ENCODE peak calls at places on chromosomes 1 and 21, in eight cellular contexts. One of them, this sample, is unnamed.

GRCh38 chr1:81391100-81391828 is 409.5 kb upstream of the ADGRL2 start:
- DNase-seq in HepG2: peak
- DNase-seq in transverse colon: peak
- DNase-seq in esophagus muscularis mucosa: no peak
- DNase-seq in stomach: no peak
- DNase-seq in GM12878: no peak
- DNase-seq in K562: no peak
- DNase-seq in upper lobe of left lung: peak
- DNase-seq in this sample: no peak

GRCh38 chr1:169129109-169129789 is 22.8 kb downstream of the ATP1B1 start:
- DNase-seq in GM12878: no peak
- DNase-seq in transverse colon: no peak
- DNase-seq in esophagus muscularis mucosa: no peak
- DNase-seq in HepG2: no peak
- DNase-seq in upper lobe of left lung: no peak
- DNase-seq in stomach: no peak
- DNase-seq in K562: no peak
- DNase-seq in this sample: no peak

GRCh38 chr21:42063206-42063577 is 7.9 kb upstream of the UMODL1 start:
- DNase-seq in stomach: peak
- DNase-seq in transverse colon: peak
- DNase-seq in GM12878: peak
- DNase-seq in K562: no peak
- DNase-seq in esophagus muscularis mucosa: no peak
- DNase-seq in upper lobe of left lung: peak
- DNase-seq in HepG2: no peak
- DNase-seq in this sample: no peak

GRCh38 chr1:10778640-10779039 is 17.8 kb downstream of the CASZ1 start:
- DNase-seq in upper lobe of left lung: no peak
- DNase-seq in HepG2: no peak
- DNase-seq in GM12878: no peak
- DNase-seq in K562: no peak
- DNase-seq in transverse colon: peak
- DNase-seq in stomach: no peak
- DNase-seq in esophagus muscularis mucosa: no peak
- DNase-seq in this sample: no peak

GRCh38 chr1:187013582-187014200 is 184.9 kb downstream of the PLA2G4A start:
- DNase-seq in GM12878: no peak
- DNase-seq in HepG2: no peak
- DNase-seq in upper lobe of left lung: no peak
- DNase-seq in esophagus muscularis mucosa: no peak
- DNase-seq in K562: no peak
- DNase-seq in stomach: no peak
- DNase-seq in transverse colon: no peak
- DNase-seq in this sample: no peak

GRCh38 chr1:185960377-185961151 is 226.4 kb downstream of the HMCN1 start:
- DNase-seq in esophagus muscularis mucosa: peak
- DNase-seq in K562: no peak
- DNase-seq in stomach: no peak
- DNase-seq in upper lobe of left lung: no peak
- DNase-seq in GM12878: no peak
- DNase-seq in transverse colon: no peak
- DNase-seq in HepG2: no peak
- DNase-seq in this sample: no peak

GRCh38 chr1:18256318-18257235 is 149.0 kb downstream of the IGSF21 start:
- DNase-seq in K562: peak
- DNase-seq in stomach: peak
- DNase-seq in transverse colon: peak
- DNase-seq in HepG2: peak
- DNase-seq in GM12878: no peak
- DNase-seq in esophagus muscularis mucosa: no peak
- DNase-seq in upper lobe of left lung: no peak
- DNase-seq in this sample: no peak

GRCh38 chr21:41745026-41745820 is 21.6 kb downstream of the RIPK4 start:
- DNase-seq in stomach: no peak
- DNase-seq in K562: no peak
- DNase-seq in upper lobe of left lung: no peak
- DNase-seq in esophagus muscularis mucosa: no peak
- DNase-seq in HepG2: no peak
- DNase-seq in transverse colon: no peak
- DNase-seq in GM12878: no peak
- DNase-seq in this sample: no peak

GRCh38 chr1:151047925-151048644 is 534 bp downstream of the C1orf56 start:
- DNase-seq in upper lobe of left lung: peak
- DNase-seq in esophagus muscularis mucosa: no peak
- DNase-seq in GM12878: no peak
- DNase-seq in stomach: peak
- DNase-seq in transverse colon: peak
- DNase-seq in HepG2: peak
- DNase-seq in K562: peak
- DNase-seq in this sample: peak

GRCh38 chr1:40770296-40771070 is 13.1 kb upstream of the KCNQ4 start:
- DNase-seq in GM12878: no peak
- DNase-seq in transverse colon: no peak
- DNase-seq in K562: no peak
- DNase-seq in upper lobe of left lung: no peak
- DNase-seq in HepG2: no peak
- DNase-seq in esophagus muscularis mucosa: no peak
- DNase-seq in stomach: no peak
- DNase-seq in this sample: peak

GRCh38 chr1:242432491-242433095 is 91.9 kb downstream of the PLD5 start:
- DNase-seq in transverse colon: no peak
- DNase-seq in stomach: no peak
- DNase-seq in esophagus muscularis mucosa: no peak
- DNase-seq in GM12878: no peak
- DNase-seq in HepG2: no peak
- DNase-seq in K562: no peak
- DNase-seq in upper lobe of left lung: no peak
- DNase-seq in this sample: no peak

GRCh38 chr1:38175062-38175461 is 128.5 kb upstream of the POU3F1 start:
- DNase-seq in GM12878: no peak
- DNase-seq in transverse colon: no peak
- DNase-seq in stomach: no peak
- DNase-seq in upper lobe of left lung: no peak
- DNase-seq in HepG2: no peak
- DNase-seq in K562: no peak
- DNase-seq in esophagus muscularis mucosa: no peak
- DNase-seq in this sample: no peak

GRCh38 chr1:222622765-222623164 is 4.9 kb downstream of the MIA3 start:
- DNase-seq in GM12878: no peak
- DNase-seq in upper lobe of left lung: no peak
- DNase-seq in HepG2: no peak
- DNase-seq in esophagus muscularis mucosa: no peak
- DNase-seq in K562: no peak
- DNase-seq in stomach: no peak
- DNase-seq in transverse colon: no peak
- DNase-seq in this sample: no peak

GRCh38 chr1:222441006-222441620 is 106.8 kb downstream of the HHIPL2 start:
- DNase-seq in GM12878: no peak
- DNase-seq in HepG2: no peak
- DNase-seq in esophagus muscularis mucosa: no peak
- DNase-seq in transverse colon: no peak
- DNase-seq in upper lobe of left lung: no peak
- DNase-seq in K562: no peak
- DNase-seq in stomach: no peak
- DNase-seq in this sample: no peak

GRCh38 chr1:93907718-93908117 is 1.5 kb downstream of the GCLM start:
- DNase-seq in K562: peak
- DNase-seq in GM12878: no peak
- DNase-seq in transverse colon: no peak
- DNase-seq in stomach: no peak
- DNase-seq in HepG2: peak
- DNase-seq in upper lobe of left lung: no peak
- DNase-seq in esophagus muscularis mucosa: no peak
- DNase-seq in this sample: no peak

GRCh38 chr1:189606795-189607476 is 870.7 kb downstream of the BRINP3 start:
- DNase-seq in esophagus muscularis mucosa: no peak
- DNase-seq in stomach: no peak
- DNase-seq in HepG2: no peak
- DNase-seq in GM12878: no peak
- DNase-seq in upper lobe of left lung: no peak
- DNase-seq in K562: no peak
- DNase-seq in transverse colon: no peak
- DNase-seq in this sample: no peak

GRCh38 chr1:191696371-191696770 is 461.9 kb upstream of the RGS18 start:
- DNase-seq in esophagus muscularis mucosa: no peak
- DNase-seq in GM12878: no peak
- DNase-seq in stomach: no peak
- DNase-seq in K562: no peak
- DNase-seq in transverse colon: no peak
- DNase-seq in upper lobe of left lung: no peak
- DNase-seq in HepG2: no peak
- DNase-seq in this sample: no peak

GRCh38 chr1:8754993-8755392 is 62.4 kb downstream of the RERE start:
- DNase-seq in GM12878: no peak
- DNase-seq in upper lobe of left lung: no peak
- DNase-seq in transverse colon: peak
- DNase-seq in HepG2: peak
- DNase-seq in esophagus muscularis mucosa: no peak
- DNase-seq in K562: no peak
- DNase-seq in stomach: no peak
- DNase-seq in this sample: no peak

GRCh38 chr1:199856381-199856780 is 171.1 kb upstream of the NR5A2 start:
- DNase-seq in upper lobe of left lung: no peak
- DNase-seq in HepG2: no peak
- DNase-seq in GM12878: no peak
- DNase-seq in K562: no peak
- DNase-seq in stomach: no peak
- DNase-seq in esophagus muscularis mucosa: no peak
- DNase-seq in transverse colon: no peak
- DNase-seq in this sample: no peak

DNA sequence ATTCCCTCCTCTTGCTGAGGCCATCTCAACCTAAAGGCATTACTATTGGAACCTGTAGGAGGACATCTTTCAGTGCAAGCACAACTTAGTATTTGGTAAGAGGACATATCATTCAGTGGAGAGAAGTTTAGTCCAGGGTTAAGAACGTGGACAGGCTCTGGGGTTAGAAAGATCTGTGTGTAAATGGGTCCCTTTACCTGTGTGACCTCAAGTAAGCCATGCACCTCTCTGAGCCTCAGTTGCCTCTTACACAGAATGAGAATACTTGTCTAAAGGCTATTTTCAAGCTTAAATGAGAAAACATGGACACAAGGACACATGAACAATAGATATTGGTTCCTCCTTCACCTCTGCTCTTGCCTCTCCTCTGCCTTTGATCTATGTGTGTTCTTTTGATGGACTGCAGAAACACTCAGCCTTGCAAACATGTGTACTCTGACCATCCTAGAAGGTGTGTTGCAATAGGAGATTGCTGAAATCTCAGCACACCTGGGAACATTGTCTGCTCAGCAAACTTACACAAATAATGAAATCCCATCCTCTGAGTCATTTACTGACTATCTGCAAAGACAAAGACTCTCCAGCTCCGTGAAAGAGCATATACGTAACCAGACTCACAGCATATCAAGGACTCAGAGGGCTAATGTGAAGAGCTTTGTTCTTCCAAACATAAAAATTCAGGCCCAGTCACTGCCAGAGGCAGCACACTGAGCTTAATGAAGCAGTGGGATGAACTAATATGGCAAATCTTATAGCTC is 143.8 kb downstream of the DAB1 start:
- DNase-seq in GM12878: no peak
- DNase-seq in HepG2: peak
- DNase-seq in stomach: no peak
- DNase-seq in upper lobe of left lung: no peak
- DNase-seq in K562: no peak
- DNase-seq in esophagus muscularis mucosa: no peak
- DNase-seq in transverse colon: no peak
- DNase-seq in this sample: no peak
- TF ChIP-seq POLR2A in GM12878: no peak
- TF ChIP-seq POLR2A in HepG2: peak
- TF ChIP-seq POLR2A in stomach: no peak
- TF ChIP-seq POLR2A in upper lobe of left lung: no peak
- TF ChIP-seq POLR2A in K562: no peak
- TF ChIP-seq POLR2A in esophagus muscularis mucosa: no peak
- TF ChIP-seq POLR2A in transverse colon: no peak
- TF ChIP-seq POLR2A in this sample: no peak

GRCh38 chr1:238927899-238928298 is 458.5 kb upstream of the CHRM3 start:
- DNase-seq in esophagus muscularis mucosa: no peak
- DNase-seq in HepG2: no peak
- DNase-seq in stomach: no peak
- DNase-seq in K562: no peak
- DNase-seq in upper lobe of left lung: no peak
- DNase-seq in GM12878: no peak
- DNase-seq in transverse colon: no peak
- DNase-seq in this sample: no peak
- TF ChIP-seq EP300 in esophagus muscularis mucosa: no peak
- TF ChIP-seq EP300 in HepG2: no peak
- TF ChIP-seq EP300 in stomach: no peak
- TF ChIP-seq EP300 in K562: no peak
- TF ChIP-seq EP300 in upper lobe of left lung: no peak
- TF ChIP-seq EP300 in GM12878: no peak
- TF ChIP-seq EP300 in transverse colon: no peak
- TF ChIP-seq EP300 in this sample: no peak

GRCh38 chr21:16307256-16307655 is 577.5 kb downstream of the USP25 start:
- DNase-seq in upper lobe of left lung: no peak
- DNase-seq in esophagus muscularis mucosa: no peak
- DNase-seq in GM12878: no peak
- DNase-seq in HepG2: no peak
- DNase-seq in stomach: no peak
- DNase-seq in K562: no peak
- DNase-seq in transverse colon: no peak
- DNase-seq in this sample: no peak

GRCh38 chr21:16310191-16310590 is 580.4 kb downstream of the USP25 start:
- DNase-seq in esophagus muscularis mucosa: no peak
- DNase-seq in stomach: no peak
- DNase-seq in K562: no peak
- DNase-seq in transverse colon: no peak
- DNase-seq in HepG2: no peak
- DNase-seq in GM12878: no peak
- DNase-seq in upper lobe of left lung: no peak
- DNase-seq in this sample: no peak

GRCh38 chr21:16308269-16308668 is 578.5 kb downstream of the USP25 start:
- DNase-seq in transverse colon: no peak
- DNase-seq in GM12878: no peak
- DNase-seq in HepG2: no peak
- DNase-seq in stomach: no peak
- DNase-seq in upper lobe of left lung: no peak
- DNase-seq in K562: no peak
- DNase-seq in esophagus muscularis mucosa: no peak
- DNase-seq in this sample: no peak

GRCh38 chr21:16305686-16306085 is 575.9 kb downstream of the USP25 start:
- DNase-seq in GM12878: no peak
- DNase-seq in transverse colon: no peak
- DNase-seq in upper lobe of left lung: no peak
- DNase-seq in K562: no peak
- DNase-seq in stomach: no peak
- DNase-seq in esophagus muscularis mucosa: no peak
- DNase-seq in HepG2: no peak
- DNase-seq in this sample: no peak

GRCh38 chr21:16309250-16309971 is 579.6 kb downstream of the USP25 start:
- DNase-seq in upper lobe of left lung: no peak
- DNase-seq in HepG2: no peak
- DNase-seq in GM12878: no peak
- DNase-seq in K562: no peak
- DNase-seq in esophagus muscularis mucosa: no peak
- DNase-seq in transverse colon: no peak
- DNase-seq in stomach: no peak
- DNase-seq in this sample: no peak
- TF ChIP-seq POLR2AphosphoS5 in upper lobe of left lung: no peak
- TF ChIP-seq POLR2AphosphoS5 in HepG2: no peak
- TF ChIP-seq POLR2AphosphoS5 in GM12878: no peak
- TF ChIP-seq POLR2AphosphoS5 in K562: no peak
- TF ChIP-seq POLR2AphosphoS5 in esophagus muscularis mucosa: no peak
- TF ChIP-seq POLR2AphosphoS5 in transverse colon: no peak
- TF ChIP-seq POLR2AphosphoS5 in stomach: no peak
- TF ChIP-seq POLR2AphosphoS5 in this sample: no peak

GRCh38 chr1:45610589-45611226 is 13.1 kb downstream of the CCDC17 start:
- DNase-seq in transverse colon: no peak
- DNase-seq in stomach: no peak
- DNase-seq in HepG2: no peak
- DNase-seq in esophagus muscularis mucosa: no peak
- DNase-seq in GM12878: no peak
- DNase-seq in K562: no peak
- DNase-seq in upper lobe of left lung: no peak
- DNase-seq in this sample: no peak
- TF ChIP-seq POLR2A in transverse colon: no peak
- TF ChIP-seq POLR2A in stomach: no peak
- TF ChIP-seq POLR2A in HepG2: no peak
- TF ChIP-seq POLR2A in esophagus muscularis mucosa: no peak
- TF ChIP-seq POLR2A in GM12878: peak
- TF ChIP-seq POLR2A in K562: peak
- TF ChIP-seq POLR2A in upper lobe of left lung: no peak
- TF ChIP-seq POLR2A in this sample: no peak